ENCODE peak calls at places on chromosome 20, in five cellular contexts. J is H1, V is K562, H is HepG2, Z is GM12878. T is an unnamed sample.

GRCh38 chr20:4898845-4899244 is 102.5 kb downstream of the SLC23A2 start:
- DNase-seq in J (no peak), V (no peak), H (no peak), Z (no peak), T (no peak)

GRCh38 chr20:53929974-53930650 is 140.3 kb downstream of the BCAS1 start:
- DNase-seq in J (no peak), V (no peak), H (no peak), Z (peak; percentile 95), T (no peak)

GRCh38 chr20:34579191-34579661 is 20.7 kb downstream of the MAP1LC3A start:
- DNase-seq in J (no peak), V (no peak), H (peak; percentile 45), Z (no peak), T (peak; percentile 28)

GRCh38 chr20:32509639-32510066 is 75.5 kb downstream of the NOL4L start:
- DNase-seq in J (no peak), V (no peak), H (peak; percentile 91), Z (no peak), T (no peak)

GRCh38 chr20:33575302-33575701 is 85.4 kb downstream of the CBFA2T2 start:
- DNase-seq in J (no peak), V (no peak), H (no peak), Z (no peak), T (no peak)

GRCh38 chr20:46253391-46253790 is 54.9 kb downstream of the CDH22 start:
- DNase-seq in J (no peak), V (no peak), H (peak; percentile 29), Z (no peak), T (peak; percentile 26)

GRCh38 chr20:32763202-32763999 is 1.2 kb downstream of the DNMT3B start:
- DNase-seq in J (no peak), V (peak; percentile 66), H (no peak), Z (no peak), T (no peak)

GRCh38 chr20:326645-327031 is 1.3 kb downstream of the SOX12 start:
- DNase-seq in J (no peak), V (no peak), H (no peak), Z (no peak), T (no peak)

GRCh38 chr20:46558511-46558959 is 8.1 kb upstream of the OCSTAMP start:
- DNase-seq in J (no peak), V (no peak), H (peak; percentile 73), Z (no peak), T (no peak)

GRCh38 chr20:7841967-7842301 is 98.3 kb downstream of the HAO1 start:
- DNase-seq in J (no peak), V (no peak), H (no peak), Z (no peak), T (no peak)

GRCh38 chr20:56414842-56415765 is 3.0 kb downstream of the CASS4 start:
- DNase-seq in J (no peak), V (peak; percentile 54), H (no peak), Z (no peak), T (no peak)

GRCh38 chr20:8766868-8767390 is 302.0 kb upstream of the PLCB4 start:
- DNase-seq in J (no peak), V (no peak), H (no peak), Z (no peak), T (no peak)

GRCh38 chr20:33433465-33433864 is 10.1 kb downstream of the SNTA1 start:
- DNase-seq in J (no peak), V (no peak), H (no peak), Z (no peak), T (no peak)

GRCh38 chr20:11935754-11936551 is 18.3 kb downstream of the BTBD3 start:
- DNase-seq in J (no peak), V (no peak), H (peak; percentile 17), Z (no peak), T (no peak)

GRCh38 chr20:46631212-46631869 is 19.9 kb downstream of the SLC13A3 start:
- DNase-seq in J (no peak), V (no peak), H (peak; percentile 98), Z (no peak), T (no peak)

GRCh38 chr20:7722564-7722963 is 217.7 kb downstream of the HAO1 start:
- DNase-seq in J (no peak), V (no peak), H (no peak), Z (no peak), T (no peak)

GRCh38 chr20:18639501-18639979 is 51.7 kb downstream of the DTD1 start:
- DNase-seq in J (no peak), V (no peak), H (no peak), Z (no peak), T (no peak)

GRCh38 chr20:4154958-4155411 is 139.6 kb upstream of the RNF24 start:
- DNase-seq in J (no peak), V (peak; percentile 54), H (no peak), Z (no peak), T (no peak)

GRCh38 chr20:20463933-20464374 is 96.0 kb downstream of the INSM1 start:
- DNase-seq in J (no peak), V (no peak), H (no peak), Z (peak; percentile 35), T (no peak)

GRCh38 chr20:47981242-47981641 is 196.0 kb upstream of the SULF2 start:
- DNase-seq in J (no peak), V (no peak), H (no peak), Z (no peak), T (no peak)

GRCh38 chr20:11186301-11187008 is 512.7 kb upstream of the JAG1 start:
- DNase-seq in J (no peak), V (no peak), H (no peak), Z (no peak), T (no peak)

DNA sequence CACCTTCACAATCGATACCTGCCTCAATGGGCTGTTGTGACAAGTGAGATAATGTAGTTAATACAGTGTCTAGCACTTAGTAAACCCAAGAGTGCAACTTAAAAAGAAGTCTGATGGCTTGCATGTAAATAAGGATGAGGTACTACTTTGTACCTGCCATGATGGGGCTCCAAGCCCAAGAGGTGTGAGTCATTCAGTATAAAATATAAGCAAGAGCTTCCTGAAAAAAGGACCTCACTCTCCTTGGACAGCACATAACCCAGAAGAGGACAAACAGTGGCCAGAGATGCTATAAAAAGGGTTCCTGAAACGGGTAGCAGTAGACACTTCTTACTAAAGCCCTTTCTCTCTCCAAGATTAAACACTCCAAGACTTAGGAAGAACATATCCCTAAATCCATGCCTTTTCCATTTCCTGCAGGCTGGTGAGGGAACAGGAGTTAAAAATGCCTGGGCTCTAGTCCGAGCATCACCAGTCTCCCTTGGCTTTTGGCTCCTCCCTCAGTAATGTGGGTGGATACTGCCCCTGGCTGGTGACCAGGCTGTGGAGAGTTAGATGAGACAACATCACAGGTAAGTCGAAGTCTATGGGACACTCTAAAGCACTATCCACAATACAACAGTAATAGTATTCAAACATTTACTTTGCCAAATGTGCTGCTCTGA is 4.2 kb downstream of the UBE2V1 start:
- DNase-seq in J (no peak), V (no peak), H (no peak), Z (no peak), T (no peak)
- H3K4me2 ChIP-seq in J (no peak overlapping the region), V (peak overlapping the region; percentile 33), H (no peak overlapping the region), Z (peak overlapping the region; percentile 58), T (peak overlapping the region; percentile 36)

DNA sequence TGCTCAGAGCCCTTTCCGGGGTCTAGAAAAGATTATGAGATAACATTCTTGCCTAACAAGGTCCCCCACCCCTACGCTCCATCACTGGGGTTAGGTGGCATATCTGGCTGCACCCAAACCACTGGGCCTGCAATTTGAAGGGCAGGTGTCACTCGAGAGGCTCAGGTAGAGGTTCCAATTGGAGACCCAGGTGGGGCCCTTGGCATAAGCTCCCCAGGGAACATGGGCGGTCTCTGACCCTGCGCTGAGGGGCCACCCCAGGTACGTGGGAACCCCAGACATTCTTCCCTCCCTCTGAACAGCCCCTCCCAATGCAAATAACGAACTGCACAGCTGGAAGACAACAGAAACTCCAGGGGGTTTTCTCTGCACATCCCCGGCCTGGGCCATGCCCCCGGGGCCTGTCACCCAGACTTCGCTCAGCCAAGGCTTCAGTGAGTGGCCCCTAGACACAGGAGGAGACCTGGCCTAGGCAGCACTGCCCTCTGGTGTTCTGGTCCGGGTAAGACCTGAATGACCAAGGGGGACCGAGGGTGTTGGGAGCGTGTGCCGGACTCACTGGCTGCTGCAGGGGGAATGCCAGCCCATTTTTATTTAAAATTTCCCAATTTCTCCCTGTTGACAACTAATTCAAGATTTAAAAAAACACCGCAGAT is 47.5 kb downstream of the DSTN start:
- DNase-seq in J (peak; percentile 88), V (peak; percentile 65), H (peak; percentile 42), Z (no peak), T (peak; percentile 18)
- H3K9ac ChIP-seq in J (no peak overlapping the region), V (no peak overlapping the region), H (no peak overlapping the region), Z (no peak overlapping the region), T (no peak overlapping the region)

GRCh38 chr20:50980851-50981713 is 22.5 kb downstream of the MOCS3 start:
- DNase-seq in J (peak; percentile 82), V (peak; percentile 74), H (peak; percentile 79), Z (peak; percentile 2), T (peak; percentile 41)

GRCh38 chr20:50977066-50978045 is 18.7 kb downstream of the MOCS3 start:
- DNase-seq in J (no peak), V (no peak), H (no peak), Z (no peak), T (no peak)

GRCh38 chr20:50980071-50980681 is 21.6 kb downstream of the MOCS3 start:
- DNase-seq in J (no peak), V (no peak), H (peak; percentile 64), Z (no peak), T (no peak)

GRCh38 chr20:50981714-50982048 is 23.1 kb downstream of the MOCS3 start:
- DNase-seq in J (no peak), V (no peak), H (no peak), Z (no peak), T (no peak)

DNA sequence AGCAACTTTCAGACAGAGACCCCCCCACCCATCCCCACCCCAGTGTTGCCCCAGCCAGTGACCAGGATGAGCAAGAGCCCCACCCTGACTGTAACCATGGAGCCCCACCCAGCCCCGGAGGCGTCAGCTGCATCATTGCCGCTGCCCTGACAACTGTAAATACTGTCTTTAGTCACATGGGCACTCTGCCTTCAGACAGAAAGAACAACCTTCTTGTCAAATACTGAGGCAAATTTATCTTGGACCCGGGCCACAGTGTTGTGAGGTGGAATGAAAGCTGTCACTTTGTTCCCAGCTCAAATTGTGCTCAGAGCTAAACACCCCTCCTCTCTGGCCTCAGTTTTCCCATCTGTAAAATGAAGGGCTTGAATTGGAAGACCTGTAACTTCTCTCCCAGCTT is 23.8 kb downstream of the MOCS3 start:
- DNase-seq in J (no peak), V (no peak), H (peak; percentile 37), Z (no peak), T (no peak)
- TF ChIP-seq ZNF274 in J (no peak), V (no peak), H (no peak), Z (no peak), T (no peak)

GRCh38 chr20:62301111-62301668 is 1.6 kb upstream of the ADRM1 start:
- DNase-seq in J (no peak), V (no peak), H (no peak), Z (no peak), T (no peak)

GRCh38 chr20:62301773-62302340 is 940 bp upstream of the ADRM1 start:
- DNase-seq in J (peak; percentile 87), V (peak; percentile 89), H (peak; percentile 100), Z (peak; percentile 66), T (peak; percentile 89)

GRCh38 chr20:62300319-62300718 is 2.5 kb upstream of the ADRM1 start:
- DNase-seq in J (no peak), V (no peak), H (no peak), Z (no peak), T (no peak)

GRCh38 chr20:62298577-62299249 is 4.1 kb upstream of the ADRM1 start:
- DNase-seq in J (no peak), V (no peak), H (no peak), Z (no peak), T (no peak)

GRCh38 chr20:62299666-62300236 is 3.0 kb upstream of the ADRM1 start:
- DNase-seq in J (no peak), V (no peak), H (no peak), Z (no peak), T (no peak)
- H3K4me2 ChIP-seq in J (no peak overlapping the region), V (no peak overlapping the region), H (no peak overlapping the region), Z (no peak overlapping the region), T (no peak overlapping the region)

T was measured in HCT116.